ENCODE peak calls at places on chromosomes 16 and 17, in seven cellular contexts. O is fibroblast of lung; B is RKO; Y is fibroblast of the conjunctiva; A is effector CD4-positive, alpha-beta T cell; R is HS-5; K is HCEC 1CT. P is an unnamed sample.
A peak's percentile ranks its signal among the peaks of the same experiment; 100 is the strongest.

GRCh38 chr16:23836404-23837291 is 865 bp downstream of the PRKCB start:
- DNase-seq in O (no peak), B (no peak), Y (no peak), A (peak; percentile 52), R (no peak), K (no peak), P (no peak)

GRCh38 chr17:44797809-44798208 is 32.3 kb downstream of the GJC1 start:
- DNase-seq in O (peak; percentile 43), B (peak; percentile 98), Y (no peak), A (no peak), R (no peak), K (peak; percentile 97), P (no peak)

GRCh38 chr17:58534901-58535421 is 20.5 kb upstream of the MTMR4 start:
- DNase-seq in O (peak; percentile 51), B (peak; percentile 32), Y (no peak), A (no peak), R (peak; percentile 69), K (peak; percentile 80), P (no peak)

GRCh38 chr17:34673516-34673915 is 94.1 kb downstream of the TMEM132E start:
- DNase-seq in O (no peak), B (no peak), Y (no peak), A (no peak), R (no peak), K (no peak), P (no peak)

GRCh38 chr17:55451203-55451641 is 29.6 kb upstream of the MMD start:
- DNase-seq in O (peak; percentile 70), B (no peak), Y (no peak), A (no peak), R (no peak), K (peak; percentile 69), P (no peak)

GRCh38 chr17:62824290-62825135 is 16.4 kb upstream of the MARCHF10 start:
- DNase-seq in O (peak; percentile 78), B (peak; percentile 2), Y (peak; percentile 71), A (no peak), R (peak; percentile 96), K (peak; percentile 97), P (no peak)

GRCh38 chr17:48970224-48970623 is 1.8 kb upstream of the GIP start:
- DNase-seq in O (no peak), B (no peak), Y (peak; percentile 12), A (no peak), R (no peak), K (no peak), P (no peak)

GRCh38 chr17:77254961-77255741 is 114.4 kb downstream of the SEC14L1 start:
- DNase-seq in O (peak; percentile 88), B (peak; percentile 55), Y (peak; percentile 10), A (no peak), R (peak; percentile 92), K (peak; percentile 81), P (peak; percentile 86)

GRCh38 chr16:51535591-51535990 is 384.5 kb upstream of the SALL1 start:
- DNase-seq in O (no peak), B (no peak), Y (no peak), A (no peak), R (no peak), K (no peak), P (no peak)

P was measured in amniotic stem cell.